ENCODE peak calls at places on chromosome 16, in nine cellular contexts. One of them, this sample, is unnamed.

GRCh38 chr16:58885528-58886170 is 151.5 kb upstream of the GOT2 start:
- DNase-seq in HT1080: no peak
- DNase-seq in aorta: no peak
- DNase-seq in NCI-H748 treated with DMSO at 0.1 percent for 48 hours: no peak
- DNase-seq in HAP-1: no peak
- DNase-seq in fibroblast of pulmonary artery: no peak
- DNase-seq in A549: no peak
- DNase-seq in cardiac muscle cell: no peak
- DNase-seq in stimulated activated CD4-positive, alpha-beta T cell treated with anti-CD3 and anti-CD28 coated beads, Interleukin-12 subunit alpha, Interleukin-12 subunit beta, amount 100 ng/mL, for 4 hours: no peak
- DNase-seq in this sample: no peak

GRCh38 chr16:89918453-89919347 is at the start of gene MC1R:
- DNase-seq in HT1080: no peak
- DNase-seq in aorta: no peak
- DNase-seq in NCI-H748 treated with DMSO at 0.1 percent for 48 hours: no peak
- DNase-seq in HAP-1: peak
- DNase-seq in fibroblast of pulmonary artery: peak
- DNase-seq in A549: peak
- DNase-seq in cardiac muscle cell: peak
- DNase-seq in stimulated activated CD4-positive, alpha-beta T cell treated with anti-CD3 and anti-CD28 coated beads, Interleukin-12 subunit alpha, Interleukin-12 subunit beta, amount 100 ng/mL, for 4 hours: no peak
- DNase-seq in this sample: no peak

GRCh38 chr16:84427553-84427952 is 59.2 kb downstream of the ATP2C2 start:
- DNase-seq in HT1080: no peak
- DNase-seq in aorta: no peak
- DNase-seq in NCI-H748 treated with DMSO at 0.1 percent for 48 hours: no peak
- DNase-seq in HAP-1: no peak
- DNase-seq in fibroblast of pulmonary artery: no peak
- DNase-seq in A549: no peak
- DNase-seq in cardiac muscle cell: no peak
- DNase-seq in stimulated activated CD4-positive, alpha-beta T cell treated with anti-CD3 and anti-CD28 coated beads, Interleukin-12 subunit alpha, Interleukin-12 subunit beta, amount 100 ng/mL, for 4 hours: no peak
- DNase-seq in this sample: no peak

GRCh38 chr16:57628008-57628781 is at the start of gene ADGRG1:
- DNase-seq in HT1080: peak
- DNase-seq in aorta: peak
- DNase-seq in NCI-H748 treated with DMSO at 0.1 percent for 48 hours: no peak
- DNase-seq in HAP-1: peak
- DNase-seq in fibroblast of pulmonary artery: peak
- DNase-seq in A549: peak
- DNase-seq in cardiac muscle cell: peak
- DNase-seq in stimulated activated CD4-positive, alpha-beta T cell treated with anti-CD3 and anti-CD28 coated beads, Interleukin-12 subunit alpha, Interleukin-12 subunit beta, amount 100 ng/mL, for 4 hours: peak
- DNase-seq in this sample: no peak

GRCh38 chr16:81836279-81837054 is 57.4 kb downstream of the PLCG2 start:
- DNase-seq in HT1080: no peak
- DNase-seq in aorta: no peak
- DNase-seq in NCI-H748 treated with DMSO at 0.1 percent for 48 hours: no peak
- DNase-seq in HAP-1: no peak
- DNase-seq in fibroblast of pulmonary artery: no peak
- DNase-seq in A549: no peak
- DNase-seq in cardiac muscle cell: no peak
- DNase-seq in stimulated activated CD4-positive, alpha-beta T cell treated with anti-CD3 and anti-CD28 coated beads, Interleukin-12 subunit alpha, Interleukin-12 subunit beta, amount 100 ng/mL, for 4 hours: no peak
- DNase-seq in this sample: no peak

GRCh38 chr16:11251525-11252481 is 4.2 kb downstream of the SOCS1 start:
- DNase-seq in HT1080: peak
- DNase-seq in aorta: no peak
- DNase-seq in NCI-H748 treated with DMSO at 0.1 percent for 48 hours: no peak
- DNase-seq in HAP-1: no peak
- DNase-seq in fibroblast of pulmonary artery: peak
- DNase-seq in A549: no peak
- DNase-seq in cardiac muscle cell: peak
- DNase-seq in stimulated activated CD4-positive, alpha-beta T cell treated with anti-CD3 and anti-CD28 coated beads, Interleukin-12 subunit alpha, Interleukin-12 subunit beta, amount 100 ng/mL, for 4 hours: peak
- DNase-seq in this sample: no peak

GRCh38 chr16:20897253-20897896 is 2.8 kb downstream of the DCUN1D3 start:
- DNase-seq in HT1080: no peak
- DNase-seq in aorta: no peak
- DNase-seq in NCI-H748 treated with DMSO at 0.1 percent for 48 hours: no peak
- DNase-seq in HAP-1: no peak
- DNase-seq in fibroblast of pulmonary artery: peak
- DNase-seq in A549: no peak
- DNase-seq in cardiac muscle cell: peak
- DNase-seq in stimulated activated CD4-positive, alpha-beta T cell treated with anti-CD3 and anti-CD28 coated beads, Interleukin-12 subunit alpha, Interleukin-12 subunit beta, amount 100 ng/mL, for 4 hours: no peak
- DNase-seq in this sample: no peak

GRCh38 chr16:69931631-69932030 is 19.5 kb upstream of the CLEC18A start:
- DNase-seq in HT1080: no peak
- DNase-seq in aorta: no peak
- DNase-seq in NCI-H748 treated with DMSO at 0.1 percent for 48 hours: no peak
- DNase-seq in HAP-1: no peak
- DNase-seq in fibroblast of pulmonary artery: no peak
- DNase-seq in A549: no peak
- DNase-seq in cardiac muscle cell: no peak
- DNase-seq in stimulated activated CD4-positive, alpha-beta T cell treated with anti-CD3 and anti-CD28 coated beads, Interleukin-12 subunit alpha, Interleukin-12 subunit beta, amount 100 ng/mL, for 4 hours: no peak
- DNase-seq in this sample: no peak

GRCh38 chr16:24670623-24671454 is 58.6 kb upstream of the TNRC6A start:
- DNase-seq in HT1080: peak
- DNase-seq in aorta: peak
- DNase-seq in NCI-H748 treated with DMSO at 0.1 percent for 48 hours: peak
- DNase-seq in HAP-1: peak
- DNase-seq in fibroblast of pulmonary artery: peak
- DNase-seq in A549: peak
- DNase-seq in cardiac muscle cell: peak
- DNase-seq in stimulated activated CD4-positive, alpha-beta T cell treated with anti-CD3 and anti-CD28 coated beads, Interleukin-12 subunit alpha, Interleukin-12 subunit beta, amount 100 ng/mL, for 4 hours: no peak
- DNase-seq in this sample: peak

GRCh38 chr16:424623-425081 is 797 bp upstream of the RAB11FIP3 start:
- DNase-seq in HT1080: peak
- DNase-seq in aorta: peak
- DNase-seq in NCI-H748 treated with DMSO at 0.1 percent for 48 hours: no peak
- DNase-seq in HAP-1: peak
- DNase-seq in fibroblast of pulmonary artery: no peak
- DNase-seq in A549: no peak
- DNase-seq in cardiac muscle cell: peak
- DNase-seq in stimulated activated CD4-positive, alpha-beta T cell treated with anti-CD3 and anti-CD28 coated beads, Interleukin-12 subunit alpha, Interleukin-12 subunit beta, amount 100 ng/mL, for 4 hours: no peak
- DNase-seq in this sample: no peak

GRCh38 chr16:12704492-12705111 is 99.1 kb downstream of the CPPED1 start:
- DNase-seq in HT1080: no peak
- DNase-seq in aorta: no peak
- DNase-seq in NCI-H748 treated with DMSO at 0.1 percent for 48 hours: no peak
- DNase-seq in HAP-1: no peak
- DNase-seq in fibroblast of pulmonary artery: no peak
- DNase-seq in A549: no peak
- DNase-seq in cardiac muscle cell: no peak
- DNase-seq in stimulated activated CD4-positive, alpha-beta T cell treated with anti-CD3 and anti-CD28 coated beads, Interleukin-12 subunit alpha, Interleukin-12 subunit beta, amount 100 ng/mL, for 4 hours: no peak
- DNase-seq in this sample: no peak

GRCh38 chr16:73616186-73616585 is 568.3 kb upstream of the ZFHX3 start:
- DNase-seq in HT1080: peak
- DNase-seq in aorta: no peak
- DNase-seq in NCI-H748 treated with DMSO at 0.1 percent for 48 hours: peak
- DNase-seq in HAP-1: no peak
- DNase-seq in fibroblast of pulmonary artery: no peak
- DNase-seq in A549: no peak
- DNase-seq in cardiac muscle cell: no peak
- DNase-seq in stimulated activated CD4-positive, alpha-beta T cell treated with anti-CD3 and anti-CD28 coated beads, Interleukin-12 subunit alpha, Interleukin-12 subunit beta, amount 100 ng/mL, for 4 hours: no peak
- DNase-seq in this sample: no peak

GRCh38 chr16:65832269-65832668 is 534.2 kb upstream of the CDH5 start:
- DNase-seq in HT1080: no peak
- DNase-seq in aorta: no peak
- DNase-seq in NCI-H748 treated with DMSO at 0.1 percent for 48 hours: no peak
- DNase-seq in HAP-1: no peak
- DNase-seq in fibroblast of pulmonary artery: no peak
- DNase-seq in A549: no peak
- DNase-seq in cardiac muscle cell: no peak
- DNase-seq in stimulated activated CD4-positive, alpha-beta T cell treated with anti-CD3 and anti-CD28 coated beads, Interleukin-12 subunit alpha, Interleukin-12 subunit beta, amount 100 ng/mL, for 4 hours: no peak
- DNase-seq in this sample: no peak

GRCh38 chr16:58732545-58733247 is 1.4 kb downstream of the GOT2 start:
- DNase-seq in HT1080: peak
- DNase-seq in aorta: no peak
- DNase-seq in NCI-H748 treated with DMSO at 0.1 percent for 48 hours: no peak
- DNase-seq in HAP-1: no peak
- DNase-seq in fibroblast of pulmonary artery: peak
- DNase-seq in A549: no peak
- DNase-seq in cardiac muscle cell: peak
- DNase-seq in stimulated activated CD4-positive, alpha-beta T cell treated with anti-CD3 and anti-CD28 coated beads, Interleukin-12 subunit alpha, Interleukin-12 subunit beta, amount 100 ng/mL, for 4 hours: no peak
- DNase-seq in this sample: no peak

GRCh38 chr16:64437706-64438329 is 684.0 kb downstream of the CDH11 start:
- DNase-seq in HT1080: no peak
- DNase-seq in aorta: no peak
- DNase-seq in NCI-H748 treated with DMSO at 0.1 percent for 48 hours: peak
- DNase-seq in HAP-1: no peak
- DNase-seq in fibroblast of pulmonary artery: no peak
- DNase-seq in A549: no peak
- DNase-seq in cardiac muscle cell: peak
- DNase-seq in stimulated activated CD4-positive, alpha-beta T cell treated with anti-CD3 and anti-CD28 coated beads, Interleukin-12 subunit alpha, Interleukin-12 subunit beta, amount 100 ng/mL, for 4 hours: no peak
- DNase-seq in this sample: no peak

GRCh38 chr16:239948-240277 is 5.3 kb downstream of the FAM234A start:
- DNase-seq in HT1080: no peak
- DNase-seq in aorta: no peak
- DNase-seq in NCI-H748 treated with DMSO at 0.1 percent for 48 hours: no peak
- DNase-seq in HAP-1: no peak
- DNase-seq in fibroblast of pulmonary artery: peak
- DNase-seq in A549: no peak
- DNase-seq in cardiac muscle cell: peak
- DNase-seq in stimulated activated CD4-positive, alpha-beta T cell treated with anti-CD3 and anti-CD28 coated beads, Interleukin-12 subunit alpha, Interleukin-12 subunit beta, amount 100 ng/mL, for 4 hours: no peak
- DNase-seq in this sample: no peak

GRCh38 chr16:29852654-29853053 is 10.4 kb downstream of the CDIPT start:
- DNase-seq in HT1080: no peak
- DNase-seq in aorta: no peak
- DNase-seq in NCI-H748 treated with DMSO at 0.1 percent for 48 hours: no peak
- DNase-seq in HAP-1: no peak
- DNase-seq in fibroblast of pulmonary artery: peak
- DNase-seq in A549: no peak
- DNase-seq in cardiac muscle cell: peak
- DNase-seq in stimulated activated CD4-positive, alpha-beta T cell treated with anti-CD3 and anti-CD28 coated beads, Interleukin-12 subunit alpha, Interleukin-12 subunit beta, amount 100 ng/mL, for 4 hours: no peak
- DNase-seq in this sample: no peak

GRCh38 chr16:70676571-70677498 is 9.0 kb downstream of the MTSS2 start:
- DNase-seq in HT1080: no peak
- DNase-seq in aorta: peak
- DNase-seq in NCI-H748 treated with DMSO at 0.1 percent for 48 hours: no peak
- DNase-seq in HAP-1: no peak
- DNase-seq in fibroblast of pulmonary artery: no peak
- DNase-seq in A549: no peak
- DNase-seq in cardiac muscle cell: no peak
- DNase-seq in stimulated activated CD4-positive, alpha-beta T cell treated with anti-CD3 and anti-CD28 coated beads, Interleukin-12 subunit alpha, Interleukin-12 subunit beta, amount 100 ng/mL, for 4 hours: no peak
- DNase-seq in this sample: peak

GRCh38 chr16:23676924-23677480 is 1.7 kb upstream of the PLK1 start:
- DNase-seq in HT1080: no peak
- DNase-seq in aorta: no peak
- DNase-seq in NCI-H748 treated with DMSO at 0.1 percent for 48 hours: no peak
- DNase-seq in HAP-1: no peak
- DNase-seq in fibroblast of pulmonary artery: no peak
- DNase-seq in A549: no peak
- DNase-seq in cardiac muscle cell: no peak
- DNase-seq in stimulated activated CD4-positive, alpha-beta T cell treated with anti-CD3 and anti-CD28 coated beads, Interleukin-12 subunit alpha, Interleukin-12 subunit beta, amount 100 ng/mL, for 4 hours: no peak
- DNase-seq in this sample: no peak

GRCh38 chr16:6483634-6484033 is 849.0 kb upstream of the RBFOX1 start:
- DNase-seq in HT1080: no peak
- DNase-seq in aorta: no peak
- DNase-seq in NCI-H748 treated with DMSO at 0.1 percent for 48 hours: peak
- DNase-seq in HAP-1: no peak
- DNase-seq in fibroblast of pulmonary artery: no peak
- DNase-seq in A549: no peak
- DNase-seq in cardiac muscle cell: no peak
- DNase-seq in stimulated activated CD4-positive, alpha-beta T cell treated with anti-CD3 and anti-CD28 coated beads, Interleukin-12 subunit alpha, Interleukin-12 subunit beta, amount 100 ng/mL, for 4 hours: no peak
- DNase-seq in this sample: no peak

GRCh38 chr16:79501446-79501845 is 99.1 kb downstream of the MAF start:
- DNase-seq in HT1080: no peak
- DNase-seq in aorta: no peak
- DNase-seq in NCI-H748 treated with DMSO at 0.1 percent for 48 hours: no peak
- DNase-seq in HAP-1: no peak
- DNase-seq in fibroblast of pulmonary artery: no peak
- DNase-seq in A549: no peak
- DNase-seq in cardiac muscle cell: no peak
- DNase-seq in stimulated activated CD4-positive, alpha-beta T cell treated with anti-CD3 and anti-CD28 coated beads, Interleukin-12 subunit alpha, Interleukin-12 subunit beta, amount 100 ng/mL, for 4 hours: no peak
- DNase-seq in this sample: no peak

GRCh38 chr16:8776193-8776592 is 21.2 kb downstream of the TMEM186 start:
- DNase-seq in HT1080: no peak
- DNase-seq in aorta: no peak
- DNase-seq in NCI-H748 treated with DMSO at 0.1 percent for 48 hours: no peak
- DNase-seq in HAP-1: no peak
- DNase-seq in fibroblast of pulmonary artery: no peak
- DNase-seq in A549: no peak
- DNase-seq in cardiac muscle cell: no peak
- DNase-seq in stimulated activated CD4-positive, alpha-beta T cell treated with anti-CD3 and anti-CD28 coated beads, Interleukin-12 subunit alpha, Interleukin-12 subunit beta, amount 100 ng/mL, for 4 hours: no peak
- DNase-seq in this sample: no peak

GRCh38 chr16:15493416-15494181 is 59.2 kb downstream of the BMERB1 start:
- DNase-seq in HT1080: no peak
- DNase-seq in aorta: no peak
- DNase-seq in NCI-H748 treated with DMSO at 0.1 percent for 48 hours: no peak
- DNase-seq in HAP-1: no peak
- DNase-seq in fibroblast of pulmonary artery: peak
- DNase-seq in A549: no peak
- DNase-seq in cardiac muscle cell: no peak
- DNase-seq in stimulated activated CD4-positive, alpha-beta T cell treated with anti-CD3 and anti-CD28 coated beads, Interleukin-12 subunit alpha, Interleukin-12 subunit beta, amount 100 ng/mL, for 4 hours: no peak
- DNase-seq in this sample: no peak

GRCh38 chr16:81940781-81941560 is 70.3 kb downstream of the SDR42E1 start:
- DNase-seq in HT1080: peak
- DNase-seq in aorta: no peak
- DNase-seq in NCI-H748 treated with DMSO at 0.1 percent for 48 hours: peak
- DNase-seq in HAP-1: no peak
- DNase-seq in fibroblast of pulmonary artery: peak
- DNase-seq in A549: peak
- DNase-seq in cardiac muscle cell: peak
- DNase-seq in stimulated activated CD4-positive, alpha-beta T cell treated with anti-CD3 and anti-CD28 coated beads, Interleukin-12 subunit alpha, Interleukin-12 subunit beta, amount 100 ng/mL, for 4 hours: no peak
- DNase-seq in this sample: no peak

GRCh38 chr16:84603115-84603816 is 14.6 kb downstream of the COTL1 start:
- DNase-seq in HT1080: peak
- DNase-seq in aorta: peak
- DNase-seq in NCI-H748 treated with DMSO at 0.1 percent for 48 hours: no peak
- DNase-seq in HAP-1: no peak
- DNase-seq in fibroblast of pulmonary artery: peak
- DNase-seq in A549: peak
- DNase-seq in cardiac muscle cell: peak
- DNase-seq in stimulated activated CD4-positive, alpha-beta T cell treated with anti-CD3 and anti-CD28 coated beads, Interleukin-12 subunit alpha, Interleukin-12 subunit beta, amount 100 ng/mL, for 4 hours: no peak
- DNase-seq in this sample: peak

This sample was measured in upper lobe of right lung.